ENCODE peak calls at places on chromosomes 7 and 10, in eight cellular contexts. A is brain microvascular endothelial cell, Z is kidney, L is suprapubic skin, P is endothelial cell, Y is Calu3, K is foreskin keratinocyte, C is GM13976. F is an unnamed sample.

GRCh38 chr10:102524746-102525145 is 21.0 kb downstream of the SUFU start:
- DNase-seq in P (no peak), K (no peak), Z (no peak), C (no peak), L (no peak), Y (no peak), A (no peak), F (no peak)

GRCh38 chr7:21365866-21366624 is 61.8 kb upstream of the SP4 start:
- DNase-seq in A (peak; percentile 25), P (no peak), C (no peak), K (peak; percentile 89), L (no peak), Z (no peak), Y (peak; percentile 69), F (no peak)

GRCh38 chr7:29035044-29035740 is 77.1 kb upstream of the TRIL start:
- DNase-seq in Z (no peak), L (no peak), C (no peak), Y (peak; percentile 75), P (no peak), A (peak; percentile 93), K (peak; percentile 66), F (no peak)

GRCh38 chr10:29495366-29495765 is 139.4 kb downstream of the SVIL start:
- DNase-seq in P (no peak), Y (no peak), C (no peak), L (no peak), Z (no peak), K (no peak), A (no peak), F (no peak)

GRCh38 chr10:118722694-118723093 is 32.1 kb downstream of the CACUL1 start:
- DNase-seq in P (no peak), Z (no peak), C (no peak), K (no peak), L (no peak), A (no peak), Y (no peak), F (no peak)

GRCh38 chr7:97317575-97317974 is 200.1 kb downstream of the SDHAF3 start:
- DNase-seq in Z (no peak), L (no peak), Y (no peak), P (no peak), K (no peak), A (no peak), C (no peak), F (no peak)

GRCh38 chr7:140923358-140924006 is 1.2 kb downstream of the BRAF start:
- DNase-seq in P (peak; percentile 8), Y (no peak), K (no peak), L (no peak), Z (no peak), C (no peak), A (peak; percentile 4), F (no peak)

GRCh38 chr7:55369427-55369826 is 4.3 kb downstream of the LANCL2 start:
- DNase-seq in Y (no peak), K (no peak), P (no peak), L (no peak), A (peak; percentile 86), Z (no peak), C (no peak), F (no peak)

GRCh38 chr7:80087768-80088170 is 46.9 kb upstream of the GNAI1 start:
- DNase-seq in A (no peak), P (no peak), Y (no peak), K (peak; percentile 37), C (no peak), Z (no peak), L (no peak), F (no peak)

DNA sequence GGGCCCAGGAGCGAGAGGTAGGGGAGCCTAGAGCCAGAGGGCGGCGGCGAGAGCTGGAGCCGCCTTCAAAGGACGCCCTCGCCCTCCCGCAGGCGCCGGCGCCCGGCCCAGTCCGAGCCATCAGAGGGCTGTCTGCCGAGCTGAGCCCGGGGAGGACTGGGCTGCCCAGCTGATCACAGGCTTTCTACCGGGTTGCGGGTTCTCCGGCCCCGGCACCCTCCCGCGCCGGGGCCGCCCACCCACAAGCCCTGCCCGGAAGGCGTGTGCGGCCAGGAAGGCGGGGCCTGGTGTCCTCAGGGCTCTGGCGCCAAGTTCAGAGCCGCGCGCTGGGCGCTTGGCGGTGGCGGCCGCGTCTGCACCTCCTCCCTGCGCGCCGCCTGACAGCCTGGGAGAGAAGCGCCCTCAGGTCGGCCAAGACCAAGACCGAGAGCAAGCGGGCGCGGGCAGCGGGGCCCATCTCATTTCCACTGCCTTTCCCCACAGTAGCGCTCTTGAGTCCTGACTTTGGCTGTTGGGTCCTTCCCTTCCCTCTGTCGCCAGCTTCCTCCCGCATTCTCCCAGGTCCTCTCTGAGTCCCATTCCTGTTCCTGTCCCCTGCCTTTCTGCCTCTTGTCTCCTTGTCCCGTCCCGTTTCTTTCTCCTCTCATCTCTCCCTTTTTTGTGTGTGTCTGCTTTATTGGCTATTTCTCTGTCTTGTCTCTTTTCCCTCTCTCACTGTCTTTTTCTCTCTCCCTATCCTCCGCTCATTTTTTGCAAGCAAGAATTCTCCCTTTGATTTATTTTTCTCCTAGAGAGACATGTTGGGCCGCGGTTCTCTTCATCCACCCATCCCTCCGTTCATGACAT is 60.6 kb upstream of the MSMB start:
- DNase-seq in P (peak; percentile 54), L (no peak), Z (peak; percentile 88), C (peak; percentile 54), K (peak; percentile 15), A (peak; percentile 6), Y (peak; percentile 73), F (peak; percentile 59)
- TF ChIP-seq CTCF in P (no peak), L (no peak), Z (no peak), C (no peak), K (no peak), A (no peak), Y (no peak), F (no peak)

GRCh38 chr10:32961892-32962369 is 3.9 kb upstream of the ITGB1 start:
- DNase-seq in K (peak; percentile 94), P (no peak), C (no peak), L (no peak), A (peak; percentile 77), Z (no peak), Y (peak; percentile 51), F (no peak)
- TF ChIP-seq CTCF in K (peak; percentile 64), P (no peak), C (no peak), L (no peak), A (peak; percentile 46), Z (no peak), Y (no peak), F (no peak)

GRCh38 chr7:116984917-116985316 is 31.6 kb downstream of the ST7 start:
- DNase-seq in Z (no peak), K (no peak), A (no peak), Y (no peak), P (no peak), L (no peak), C (peak; percentile 32), F (no peak)
- TF ChIP-seq CTCF in Z (peak; percentile 56), K (peak; percentile 74), A (peak; percentile 48), Y (peak; percentile 45), P (peak; percentile 75), L (peak; percentile 18), C (peak; percentile 45), F (peak; percentile 25)

GRCh38 chr10:121927841-121928527 is at the start of gene ATE1:
- DNase-seq in K (peak; percentile 85), A (peak; percentile 86), Y (peak; percentile 85), P (peak; percentile 87), L (peak; percentile 91), C (peak; percentile 94), Z (peak; percentile 96), F (peak; percentile 96)
- TF ChIP-seq CTCF in K (peak; percentile 49), A (peak; percentile 12), Y (no peak), P (no peak), L (no peak), C (no peak), Z (no peak), F (no peak)

DNA sequence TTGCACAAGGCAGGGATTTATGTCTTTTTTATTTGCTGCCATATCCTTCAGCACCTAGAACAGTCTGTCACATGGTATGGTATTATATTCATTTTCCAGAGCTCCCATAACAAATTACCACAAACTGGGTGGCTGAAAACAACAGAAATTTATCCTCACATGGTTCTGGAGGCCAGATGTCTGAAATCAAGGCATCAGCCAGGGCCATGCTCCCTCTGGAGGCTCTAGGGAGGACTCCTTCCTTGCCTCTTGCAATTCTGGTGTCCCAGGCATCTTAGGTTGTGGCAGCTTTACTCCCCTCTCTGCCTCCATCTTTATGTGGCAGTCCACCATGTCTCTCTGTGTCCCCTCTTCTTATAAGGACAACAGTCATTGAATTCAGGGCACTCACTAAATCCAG is 43.1 kb downstream of the MET start:
- DNase-seq in P (no peak), L (no peak), Z (no peak), K (no peak), C (no peak), Y (no peak), A (no peak), F (no peak)
- TF ChIP-seq CTCF in P (no peak), L (no peak), Z (no peak), K (peak; percentile 46), C (no peak), Y (no peak), A (peak; percentile 53), F (no peak)

GRCh38 chr7:69677054-69677847 is 79.0 kb downstream of the AUTS2 start:
- DNase-seq in P (no peak), L (no peak), C (no peak), Y (no peak), K (no peak), Z (no peak), A (no peak), F (no peak)
- TF ChIP-seq CTCF in P (peak; percentile 39), L (no peak), C (peak; percentile 13), Y (no peak), K (peak; percentile 45), Z (no peak), A (peak; percentile 50), F (no peak)

GRCh38 chr10:788796-789748 is 99.6 kb upstream of the DIP2C start:
- DNase-seq in P (peak; percentile 79), C (peak; percentile 80), Y (no peak), K (peak; percentile 35), L (peak; percentile 83), Z (peak; percentile 94), A (peak; percentile 74), F (peak; percentile 75)
- TF ChIP-seq CTCF in P (peak; percentile 73), C (no peak), Y (no peak), K (peak; percentile 61), L (peak; percentile 51), Z (peak; percentile 58), A (peak; percentile 86), F (peak; percentile 30)

DNA sequence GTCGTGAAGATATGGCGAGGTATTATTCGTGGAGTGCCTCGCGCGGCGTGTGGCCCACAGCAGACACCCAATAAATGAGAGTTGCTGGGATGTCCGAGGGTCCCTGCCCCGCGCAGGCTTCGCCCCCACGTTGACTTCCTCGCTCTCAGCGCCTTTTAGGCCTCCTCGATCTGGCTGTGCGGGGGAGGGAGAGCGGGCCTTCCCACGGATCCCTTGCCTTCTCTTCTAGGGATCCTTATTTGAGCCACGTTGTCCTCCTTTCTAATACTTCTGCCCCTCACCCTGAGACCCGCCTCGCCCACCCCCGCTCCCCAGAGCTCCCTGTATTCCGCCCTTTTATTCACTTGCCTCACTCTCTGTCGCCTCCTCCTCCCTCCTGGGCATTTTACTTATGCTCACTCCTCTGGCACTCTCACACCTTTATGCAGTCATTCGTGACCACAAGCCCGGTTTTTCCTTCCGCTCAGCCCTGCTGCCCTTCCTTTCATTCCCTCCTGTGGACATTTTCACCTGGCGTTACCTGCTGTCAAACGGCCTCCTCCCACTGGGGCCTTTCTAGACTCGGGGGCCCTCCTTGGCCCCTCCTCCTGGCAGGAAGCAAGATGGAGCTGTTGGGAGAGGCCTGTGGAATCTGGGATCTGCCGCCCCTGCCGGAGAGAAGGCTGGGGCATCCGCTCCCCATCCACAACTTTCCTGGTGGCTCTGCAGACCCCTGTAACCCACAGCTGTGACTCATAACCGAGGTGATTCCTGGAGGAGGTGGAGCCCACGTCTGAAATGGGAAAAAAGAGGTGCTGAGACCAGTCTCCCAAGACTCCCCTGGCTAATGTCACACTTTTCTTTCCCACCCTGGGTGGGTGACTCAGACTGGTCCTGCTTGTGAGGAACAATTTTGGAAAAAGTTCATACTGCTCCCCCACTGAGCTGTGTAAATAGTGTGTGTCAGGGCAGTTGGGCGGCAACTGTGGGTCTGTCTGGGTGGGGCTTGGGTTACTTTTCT is 1.0 kb downstream of the VCL start:
- DNase-seq in Z (peak; percentile 94), K (peak; percentile 75), Y (peak; percentile 80), L (peak; percentile 79), P (peak; percentile 71), A (peak; percentile 65), C (no peak), F (peak; percentile 23)
- TF ChIP-seq CTCF in Z (peak; percentile 22), K (peak; percentile 59), Y (no peak), L (no peak), P (no peak), A (peak; percentile 74), C (no peak), F (no peak)

F was measured in GM20000.